ENCODE peak calls at places on chromosome 13, in four cellular contexts. One of them, this sample, is unnamed.

GRCh38 chr13:20301391-20302071 is 69.4 kb upstream of the GJB6 start:
- DNase-seq in sciatic nerve: peak
- DNase-seq in natural killer cell: no peak
- DNase-seq in activated gamma-delta T cell treated with Interleukin-2 at 50 U/mL for 16 hours: no peak
- DNase-seq in this sample: no peak

GRCh38 chr13:31048521-31048920 is 113.2 kb downstream of the HSPH1 start:
- DNase-seq in sciatic nerve: no peak
- DNase-seq in natural killer cell: no peak
- DNase-seq in activated gamma-delta T cell treated with Interleukin-2 at 50 U/mL for 16 hours: no peak
- DNase-seq in this sample: no peak

GRCh38 chr13:78595819-78596700 is 7.3 kb downstream of the POU4F1 start:
- DNase-seq in sciatic nerve: no peak
- DNase-seq in natural killer cell: no peak
- DNase-seq in activated gamma-delta T cell treated with Interleukin-2 at 50 U/mL for 16 hours: no peak
- DNase-seq in this sample: peak

GRCh38 chr13:34816118-34816517 is 126.0 kb upstream of the NBEA start:
- DNase-seq in sciatic nerve: no peak
- DNase-seq in natural killer cell: no peak
- DNase-seq in activated gamma-delta T cell treated with Interleukin-2 at 50 U/mL for 16 hours: no peak
- DNase-seq in this sample: no peak

GRCh38 chr13:40271931-40272775 is 394.3 kb downstream of the FOXO1 start:
- DNase-seq in sciatic nerve: peak
- DNase-seq in natural killer cell: no peak
- DNase-seq in activated gamma-delta T cell treated with Interleukin-2 at 50 U/mL for 16 hours: peak
- DNase-seq in this sample: no peak

GRCh38 chr13:26695891-26696311 is 64.7 kb downstream of the GPR12 start:
- DNase-seq in sciatic nerve: no peak
- DNase-seq in natural killer cell: no peak
- DNase-seq in activated gamma-delta T cell treated with Interleukin-2 at 50 U/mL for 16 hours: no peak
- DNase-seq in this sample: no peak

GRCh38 chr13:114173753-114174152 is 5.3 kb upstream of the CFAP97D2 start:
- DNase-seq in sciatic nerve: no peak
- DNase-seq in natural killer cell: no peak
- DNase-seq in activated gamma-delta T cell treated with Interleukin-2 at 50 U/mL for 16 hours: no peak
- DNase-seq in this sample: no peak

GRCh38 chr13:41502676-41503075 is 45.3 kb downstream of the RGCC start:
- DNase-seq in sciatic nerve: no peak
- DNase-seq in natural killer cell: no peak
- DNase-seq in activated gamma-delta T cell treated with Interleukin-2 at 50 U/mL for 16 hours: peak
- DNase-seq in this sample: no peak

GRCh38 chr13:94249512-94249911 is 230.0 kb downstream of the DCT start:
- DNase-seq in sciatic nerve: no peak
- DNase-seq in natural killer cell: no peak
- DNase-seq in activated gamma-delta T cell treated with Interleukin-2 at 50 U/mL for 16 hours: no peak
- DNase-seq in this sample: no peak

GRCh38 chr13:70896136-70896535 is 787.9 kb upstream of the KLHL1 start:
- DNase-seq in sciatic nerve: no peak
- DNase-seq in natural killer cell: no peak
- DNase-seq in activated gamma-delta T cell treated with Interleukin-2 at 50 U/mL for 16 hours: no peak
- DNase-seq in this sample: no peak

GRCh38 chr13:79735228-79735627 is 254.3 kb downstream of the NDFIP2 start:
- DNase-seq in sciatic nerve: no peak
- DNase-seq in natural killer cell: no peak
- DNase-seq in activated gamma-delta T cell treated with Interleukin-2 at 50 U/mL for 16 hours: no peak
- DNase-seq in this sample: no peak

GRCh38 chr13:56400774-56401173 is 739.9 kb upstream of the PRR20A start:
- DNase-seq in sciatic nerve: no peak
- DNase-seq in natural killer cell: no peak
- DNase-seq in activated gamma-delta T cell treated with Interleukin-2 at 50 U/mL for 16 hours: no peak
- DNase-seq in this sample: no peak

GRCh38 chr13:103273825-103274224 is 207.6 kb upstream of the SLC10A2 start:
- DNase-seq in sciatic nerve: no peak
- DNase-seq in natural killer cell: no peak
- DNase-seq in activated gamma-delta T cell treated with Interleukin-2 at 50 U/mL for 16 hours: no peak
- DNase-seq in this sample: no peak

GRCh38 chr13:70339738-70340137 is 231.5 kb upstream of the KLHL1 start:
- DNase-seq in sciatic nerve: no peak
- DNase-seq in natural killer cell: no peak
- DNase-seq in activated gamma-delta T cell treated with Interleukin-2 at 50 U/mL for 16 hours: no peak
- DNase-seq in this sample: no peak

GRCh38 chr13:33953203-33953602 is 135.3 kb downstream of the RFC3 start:
- DNase-seq in sciatic nerve: no peak
- DNase-seq in natural killer cell: no peak
- DNase-seq in activated gamma-delta T cell treated with Interleukin-2 at 50 U/mL for 16 hours: no peak
- DNase-seq in this sample: no peak

GRCh38 chr13:34361528-34361927 is 543.6 kb downstream of the RFC3 start:
- DNase-seq in sciatic nerve: no peak
- DNase-seq in natural killer cell: no peak
- DNase-seq in activated gamma-delta T cell treated with Interleukin-2 at 50 U/mL for 16 hours: no peak
- DNase-seq in this sample: no peak